ENCODE peak calls at places on chromosome 3, in ten cellular contexts. E, B, A, X, G, P, M, Q, C and K are unnamed samples.

GRCh38 chr3:9809615-9810356 is at the start of gene TTLL3:
- DNase-seq in B (peak; percentile 66), E (no peak), G (peak; percentile 81), A (peak; percentile 84), X (peak; percentile 49), Q (peak; percentile 87), M (peak; percentile 54), P (peak; percentile 87), C (peak; percentile 80), K (peak; percentile 94)

GRCh38 chr3:195896361-195897080 is 11.8 kb downstream of the TNK2 start:
- DNase-seq in B (peak; percentile 81), G (peak; percentile 56), E (no peak), A (peak; percentile 75), Q (no peak), P (peak; percentile 59), C (peak; percentile 61), M (no peak), X (peak; percentile 41), K (no peak)

GRCh38 chr3:148604270-148605085 is 93.2 kb upstream of the AGTR1 start:
- DNase-seq in B (no peak), C (no peak), P (no peak), A (no peak), X (peak; percentile 59), M (no peak), E (no peak), G (no peak), Q (no peak), K (no peak)

GRCh38 chr3:15405448-15406050 is 21.8 kb downstream of the METTL6 start:
- DNase-seq in Q (no peak), P (peak; percentile 51), C (peak; percentile 57), E (no peak), X (peak; percentile 35), G (peak; percentile 34), M (peak; percentile 18), B (peak; percentile 57), A (no peak), K (no peak)

GRCh38 chr3:159634414-159634813 is 354.2 kb upstream of the IL12A start:
- DNase-seq in Q (no peak), B (no peak), C (no peak), E (no peak), P (no peak), X (peak; percentile 93), A (no peak), G (no peak), M (no peak), K (no peak)

GRCh38 chr3:33749546-33750215 is 31.6 kb upstream of the CLASP2 start:
- DNase-seq in X (no peak), C (no peak), Q (no peak), E (no peak), M (no peak), B (no peak), A (no peak), P (no peak), G (no peak), K (no peak)

GRCh38 chr3:139353920-139354556 is 10.2 kb downstream of the MRPS22 start:
- DNase-seq in B (peak; percentile 56), Q (no peak), X (peak; percentile 16), E (peak; percentile 42), C (peak; percentile 77), G (no peak), A (no peak), P (peak; percentile 53), M (no peak), K (no peak)

GRCh38 chr3:72698154-72698917 is 149.9 kb downstream of the SHQ1 start:
- DNase-seq in M (no peak), E (no peak), Q (no peak), G (no peak), P (no peak), C (peak; percentile 87), X (peak; percentile 50), A (no peak), B (no peak), K (no peak)

GRCh38 chr3:1082024-1082633 is 10.7 kb upstream of the CNTN6 start:
- DNase-seq in M (peak; percentile 47), P (peak; percentile 33), E (no peak), Q (peak; percentile 40), B (peak; percentile 75), X (no peak), A (peak; percentile 25), C (peak; percentile 82), G (no peak), K (peak; percentile 61)

GRCh38 chr3:119145500-119146167 is at the start of gene TEX55:
- DNase-seq in E (no peak), G (no peak), M (peak; percentile 20), P (peak; percentile 69), B (peak; percentile 62), C (peak; percentile 79), X (peak; percentile 29), A (peak; percentile 29), Q (peak; percentile 29), K (no peak)

GRCh38 chr3:174776636-174777035 is 82.5 kb upstream of the NAALADL2 start:
- DNase-seq in Q (no peak), P (no peak), B (no peak), X (no peak), G (no peak), M (no peak), A (no peak), C (no peak), E (no peak), K (no peak)

GRCh38 chr3:177525987-177526712 is 328.9 kb upstream of the TBL1XR1 start:
- DNase-seq in Q (no peak), A (no peak), M (peak; percentile 40), X (peak; percentile 77), C (no peak), E (peak; percentile 87), P (no peak), G (no peak), B (no peak), K (peak; percentile 58)

GRCh38 chr3:169420429-169420828 is 243.1 kb downstream of the MECOM start:
- DNase-seq in E (no peak), B (no peak), P (no peak), G (no peak), A (no peak), M (no peak), Q (no peak), C (no peak), X (no peak), K (no peak)

GRCh38 chr3:9870978-9871377 is 9.1 kb downstream of the CIDEC start:
- DNase-seq in P (no peak), A (no peak), M (no peak), E (peak; percentile 67), Q (no peak), C (no peak), X (peak; percentile 42), G (no peak), B (no peak), K (no peak)

GRCh38 chr3:154979327-154979726 is 100.8 kb upstream of the MME start:
- DNase-seq in M (no peak), X (no peak), P (no peak), B (no peak), A (no peak), E (no peak), Q (no peak), G (no peak), C (no peak), K (no peak)

GRCh38 chr3:49630784-49631183 is 43.4 kb upstream of the APEH start:
- DNase-seq in Q (no peak), A (no peak), E (no peak), C (no peak), X (no peak), G (no peak), B (no peak), P (no peak), M (no peak), K (no peak)

GRCh38 chr3:128285925-128286275 is 132.6 kb downstream of the EEFSEC start:
- DNase-seq in E (no peak), M (peak; percentile 36), B (no peak), C (no peak), A (no peak), G (no peak), Q (no peak), P (no peak), X (no peak), K (no peak)

GRCh38 chr3:142724682-142725351 is 983 bp downstream of the TRPC1 start:
- DNase-seq in P (peak; percentile 71), E (no peak), Q (peak; percentile 26), X (peak; percentile 59), M (peak; percentile 4), B (peak; percentile 74), C (peak; percentile 90), A (peak; percentile 35), G (peak; percentile 44), K (peak; percentile 78)

GRCh38 chr3:181728470-181728869 is 16.7 kb downstream of the SOX2 start:
- DNase-seq in Q (no peak), M (no peak), X (no peak), P (no peak), A (no peak), C (no peak), B (no peak), E (peak; percentile 10), G (no peak), K (no peak)
- H3K27me3 ChIP-seq in Q (peaks cover 70% of the 10 kb centered on the region), M (no peaks in the 10 kb centered on the region), X (no peaks in the 10 kb centered on the region), P (no peaks in the 10 kb centered on the region), A (peaks cover 91% of the 10 kb centered on the region), C (peaks cover 52% of the 10 kb centered on the region), B (peaks cover 84% of the 10 kb centered on the region), E (peaks cover 31% of the 10 kb centered on the region), G (peaks cover 57% of the 10 kb centered on the region), K (no peaks in the 10 kb centered on the region)

GRCh38 chr3:44080507-44080906 is 161.2 kb upstream of the TOPAZ1 start:
- DNase-seq in X (no peak), P (no peak), C (no peak), B (no peak), M (no peak), Q (no peak), E (no peak), A (no peak), G (no peak), K (no peak)
- H3K27ac ChIP-seq in X (no peak overlapping the region), P (no peak overlapping the region), C (no peak overlapping the region), B (no peak overlapping the region), M (no peak overlapping the region), Q (no peak overlapping the region), E (no peak overlapping the region), A (no peak overlapping the region), G (no peak overlapping the region), K (no peak overlapping the region)

DNA sequence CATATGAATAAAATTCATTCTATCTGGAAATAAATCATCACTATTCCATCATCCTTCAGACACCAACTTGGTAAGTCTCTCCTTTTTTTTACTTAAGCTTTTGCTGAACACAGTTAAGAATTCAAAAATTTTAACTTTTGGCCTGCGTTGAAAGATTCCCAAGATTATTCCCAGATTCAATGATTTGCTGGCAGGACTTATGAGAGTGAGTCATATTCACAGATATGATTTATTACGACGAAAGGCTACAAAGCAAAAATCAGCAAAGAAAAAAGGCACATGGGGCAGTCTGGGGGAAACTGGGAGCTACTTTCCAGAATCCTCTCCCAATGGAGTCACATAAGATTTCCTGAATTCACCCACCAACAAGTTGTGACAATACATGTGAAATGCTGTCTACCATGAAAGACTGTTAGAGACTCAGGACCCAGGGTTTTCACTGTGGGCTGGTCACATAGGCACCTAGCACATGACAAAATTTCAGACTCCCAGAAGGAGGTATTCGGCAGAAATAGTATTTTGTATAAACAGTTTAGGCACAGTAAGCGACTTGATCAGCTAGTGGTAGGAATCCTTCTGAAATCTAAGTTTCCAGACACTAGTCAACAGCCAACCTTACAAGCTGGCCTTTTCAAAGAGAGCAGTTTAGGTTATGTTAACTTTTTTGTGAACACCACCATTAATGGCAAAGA is 82.1 kb downstream of the DLG1 start:
- DNase-seq in X (no peak), P (no peak), B (no peak), Q (no peak), G (no peak), M (no peak), A (no peak), E (no peak), C (no peak), K (no peak)
- H3K4me3 ChIP-seq in X (no peak overlapping the region), P (no peak overlapping the region), B (no peak overlapping the region), Q (no peak overlapping the region), G (no peak overlapping the region), M (no peak overlapping the region), A (no peak overlapping the region), E (no peak overlapping the region), C (no peak overlapping the region), K (no peak overlapping the region)

GRCh38 chr3:157388976-157389375 is 47.7 kb upstream of the PTX3 start:
- DNase-seq in Q (no peak), X (peak; percentile 35), A (no peak), B (no peak), P (no peak), C (no peak), G (no peak), E (no peak), M (no peak), K (no peak)
- H3K27me3 ChIP-seq in Q (no peaks in the 10 kb centered on the region), X (no peaks in the 10 kb centered on the region), A (no peaks in the 10 kb centered on the region), B (no peaks in the 10 kb centered on the region), P (no peaks in the 10 kb centered on the region), C (no peaks in the 10 kb centered on the region), G (no peaks in the 10 kb centered on the region), E (no peaks in the 10 kb centered on the region), M (no peaks in the 10 kb centered on the region), K (no peaks in the 10 kb centered on the region)